ENCODE peak calls at places on chromosomes 4 and X, in ten cellular contexts. C, U, B, K, F, W, J, H, N and Y are unnamed samples.

GRCh38 chrX:104137496-104137895 is 19.3 kb downstream of the SLC25A53 start:
- DNase-seq in K (no peak), N (no peak), J (peak), F (no peak), U (no peak), B (peak), C (no peak), W (no peak), H (no peak), Y (peak)

GRCh38 chr4:5361968-5362367 is 310.7 kb downstream of the STK32B start:
- DNase-seq in H (no peak), N (no peak), F (no peak), K (no peak), C (no peak), W (no peak), B (peak), U (no peak), J (no peak), Y (peak)

GRCh38 chrX:115402299-115402698 is 112.8 kb downstream of the LUZP4 start:
- DNase-seq in J (no peak), C (no peak), W (no peak), H (no peak), B (no peak), K (no peak), N (no peak), U (no peak), F (no peak), Y (no peak)

GRCh38 chr4:39032218-39033085 is at the start of gene TMEM156:
- DNase-seq in N (no peak), W (no peak), B (peak), U (no peak), H (no peak), F (no peak), K (peak), J (no peak), C (no peak), Y (no peak)

GRCh38 chr4:40254961-40255721 is 58.3 kb downstream of the RHOH start:
- DNase-seq in C (no peak), B (peak), F (peak), J (peak), N (no peak), H (no peak), K (no peak), U (no peak), W (no peak), Y (peak)

GRCh38 chr4:13918110-13918509 is 290.6 kb upstream of the BOD1L1 start:
- DNase-seq in C (no peak), H (no peak), U (peak), B (peak), K (no peak), J (no peak), N (peak), F (peak), W (no peak), Y (peak)

GRCh38 chr4:121397434-121397833 is 16.6 kb upstream of the QRFPR start:
- DNase-seq in J (no peak), W (no peak), F (no peak), N (no peak), B (no peak), U (no peak), C (no peak), K (no peak), H (no peak), Y (no peak)

GRCh38 chr4:141346144-141346543 is 125.4 kb downstream of the ZNF330 start:
- DNase-seq in W (no peak), N (no peak), B (peak), K (peak), J (peak), U (no peak), F (peak), C (no peak), H (no peak), Y (peak)

GRCh38 chr4:48634688-48635308 is 144.7 kb downstream of the ZAR1 start:
- DNase-seq in U (no peak), B (no peak), W (no peak), N (no peak), C (no peak), K (no peak), J (no peak), F (no peak), H (no peak), Y (no peak)

GRCh38 chr4:54663181-54663580 is 5.4 kb downstream of the KIT start:
- DNase-seq in K (peak), N (no peak), F (no peak), U (no peak), B (no peak), C (no peak), W (no peak), H (no peak), J (no peak), Y (no peak)

GRCh38 chr4:8371251-8371995 is 69.1 kb downstream of the ACOX3 start:
- DNase-seq in F (no peak), W (no peak), U (no peak), H (no peak), C (no peak), J (no peak), B (no peak), K (no peak), N (peak), Y (no peak)

GRCh38 chr4:5881340-5881739 is 11.5 kb downstream of the CRMP1 start:
- DNase-seq in F (no peak), B (no peak), K (no peak), N (no peak), J (no peak), W (no peak), U (no peak), H (no peak), C (peak), Y (no peak)

GRCh38 chr4:115834441-115834840 is 721.0 kb upstream of the NDST4 start:
- DNase-seq in W (no peak), J (no peak), F (no peak), U (no peak), K (no peak), H (no peak), C (no peak), N (no peak), B (no peak), Y (no peak)

GRCh38 chr4:19729873-19730735 is 521.6 kb upstream of the SLIT2 start:
- DNase-seq in K (peak), J (no peak), C (no peak), N (no peak), H (no peak), B (peak), W (no peak), F (no peak), U (no peak), Y (peak)

GRCh38 chr4:161926033-161926828 is 237.6 kb downstream of the FSTL5 start:
- DNase-seq in C (no peak), F (no peak), U (no peak), N (no peak), W (no peak), H (no peak), J (no peak), K (no peak), B (no peak), Y (peak)

GRCh38 chr4:1489639-1489995 is 83.4 kb upstream of the NKX1-1 start:
- DNase-seq in K (no peak), J (no peak), U (no peak), H (peak), B (no peak), W (no peak), N (no peak), C (no peak), F (no peak), Y (no peak)

GRCh38 chrX:72271812-72272211 is 5.2 kb downstream of the RPS4X start:
- DNase-seq in K (no peak), B (no peak), J (no peak), C (no peak), F (no peak), H (no peak), N (no peak), U (no peak), W (no peak), Y (no peak)

GRCh38 chr4:123299212-123299651 is 97.4 kb upstream of the SPRY1 start:
- DNase-seq in B (peak), J (no peak), W (no peak), H (no peak), K (no peak), N (peak), U (no peak), C (no peak), F (peak), Y (peak)

GRCh38 chr4:25590171-25590570 is 65.5 kb upstream of the SLC34A2 start:
- DNase-seq in C (no peak), U (no peak), K (no peak), F (no peak), J (no peak), B (no peak), N (no peak), W (no peak), H (no peak), Y (peak)

GRCh38 chr4:99845708-99846469 is 29.3 kb downstream of the DAPP1 start:
- DNase-seq in W (no peak), F (no peak), C (no peak), N (no peak), U (no peak), K (no peak), B (no peak), H (no peak), J (no peak), Y (no peak)

GRCh38 chr4:81085291-81085690 is 54.8 kb downstream of the BMP3 start:
- DNase-seq in U (no peak), K (no peak), B (peak), H (no peak), F (no peak), C (no peak), W (no peak), J (no peak), N (no peak), Y (no peak)

GRCh38 chrX:15956684-15957083 is 102.1 kb upstream of the AP1S2 start:
- DNase-seq in K (no peak), C (peak), N (peak), B (no peak), U (no peak), F (no peak), W (no peak), J (no peak), H (no peak), Y (peak)

GRCh38 chr4:147733614-147734344 is 1.9 kb downstream of the ARHGAP10 start:
- DNase-seq in J (no peak), U (peak), H (no peak), B (peak), W (no peak), F (no peak), C (peak), K (no peak), N (no peak), Y (peak)

GRCh38 chr4:81436928-81437327 is 34.8 kb downstream of the RASGEF1B start:
- DNase-seq in H (no peak), U (no peak), B (no peak), K (no peak), N (no peak), C (no peak), F (no peak), J (no peak), W (no peak), Y (no peak)

GRCh38 chrX:133881893-133882292 is 103.5 kb downstream of the GPC3 start:
- DNase-seq in J (no peak), F (no peak), U (no peak), K (no peak), W (no peak), B (no peak), C (peak), N (no peak), H (peak), Y (no peak)

GRCh38 chr4:75370582-75370981 is 143.6 kb downstream of the RCHY1 start:
- DNase-seq in J (no peak), B (no peak), K (no peak), N (no peak), F (no peak), C (no peak), H (no peak), U (no peak), W (no peak), Y (no peak)

GRCh38 chrX:55057691-55058249 is 17.1 kb upstream of the PAGE2B start:
- DNase-seq in W (peak), K (peak), B (peak), C (peak), H (peak), F (peak), U (peak), J (peak), N (no peak), Y (no peak)

GRCh38 chr4:100190643-100191600 is 654 bp upstream of the DDIT4L start:
- DNase-seq in J (no peak), K (peak), C (peak), B (peak), H (no peak), F (no peak), W (no peak), N (no peak), U (no peak), Y (no peak)

GRCh38 chrX:14598330-14598729 is 69.0 kb downstream of the GLRA2 start:
- DNase-seq in W (no peak), J (no peak), F (no peak), B (no peak), U (no peak), H (no peak), K (no peak), N (no peak), C (no peak), Y (peak)

GRCh38 chr4:6633091-6633906 is 7.2 kb upstream of the MRFAP1 start:
- DNase-seq in H (no peak), W (no peak), F (peak), C (no peak), N (no peak), J (no peak), K (peak), B (peak), U (no peak), Y (no peak)

GRCh38 chr4:168028568-168028967 is 63.8 kb upstream of the ANXA10 start:
- DNase-seq in J (peak), N (no peak), H (no peak), W (no peak), B (peak), K (no peak), U (no peak), C (no peak), F (no peak), Y (no peak)

GRCh38 chr4:181007751-181008150 is 1235.5 kb upstream of the TENM3 start:
- DNase-seq in C (no peak), F (no peak), H (no peak), N (no peak), K (no peak), W (no peak), B (no peak), U (no peak), J (no peak), Y (peak)

GRCh38 chr4:7192252-7193039 is at the start of gene SORCS2:
- DNase-seq in K (peak), U (no peak), W (no peak), H (peak), B (peak), J (no peak), N (no peak), C (peak), F (no peak), Y (no peak)

GRCh38 chrX:119181491-119181890 is 53.9 kb upstream of the KIAA1210 start:
- DNase-seq in U (no peak), C (peak), K (no peak), N (no peak), H (peak), W (no peak), B (peak), F (no peak), J (peak), Y (no peak)

GRCh38 chr4:158513246-158513645 is 8.4 kb upstream of the RXFP1 start:
- DNase-seq in U (no peak), F (no peak), K (peak), W (no peak), H (no peak), B (no peak), C (no peak), N (no peak), J (no peak), Y (no peak)

GRCh38 chr4:105556175-105556574 is 3.8 kb downstream of the ARHGEF38 start:
- DNase-seq in K (no peak), U (no peak), B (no peak), F (no peak), N (no peak), W (no peak), C (no peak), H (no peak), J (no peak), Y (no peak)

GRCh38 chr4:151548708-151549107 is 139.7 kb downstream of the FHIP1A start:
- DNase-seq in F (no peak), H (no peak), B (no peak), J (no peak), U (no peak), N (no peak), W (no peak), C (no peak), K (no peak), Y (no peak)
- TF ChIP-seq CTCF in F (no peak), H (no peak), B (no peak), J (no peak), U (no peak), N (no peak), W (no peak), C (no peak), K (no peak), Y (no peak)

DNA sequence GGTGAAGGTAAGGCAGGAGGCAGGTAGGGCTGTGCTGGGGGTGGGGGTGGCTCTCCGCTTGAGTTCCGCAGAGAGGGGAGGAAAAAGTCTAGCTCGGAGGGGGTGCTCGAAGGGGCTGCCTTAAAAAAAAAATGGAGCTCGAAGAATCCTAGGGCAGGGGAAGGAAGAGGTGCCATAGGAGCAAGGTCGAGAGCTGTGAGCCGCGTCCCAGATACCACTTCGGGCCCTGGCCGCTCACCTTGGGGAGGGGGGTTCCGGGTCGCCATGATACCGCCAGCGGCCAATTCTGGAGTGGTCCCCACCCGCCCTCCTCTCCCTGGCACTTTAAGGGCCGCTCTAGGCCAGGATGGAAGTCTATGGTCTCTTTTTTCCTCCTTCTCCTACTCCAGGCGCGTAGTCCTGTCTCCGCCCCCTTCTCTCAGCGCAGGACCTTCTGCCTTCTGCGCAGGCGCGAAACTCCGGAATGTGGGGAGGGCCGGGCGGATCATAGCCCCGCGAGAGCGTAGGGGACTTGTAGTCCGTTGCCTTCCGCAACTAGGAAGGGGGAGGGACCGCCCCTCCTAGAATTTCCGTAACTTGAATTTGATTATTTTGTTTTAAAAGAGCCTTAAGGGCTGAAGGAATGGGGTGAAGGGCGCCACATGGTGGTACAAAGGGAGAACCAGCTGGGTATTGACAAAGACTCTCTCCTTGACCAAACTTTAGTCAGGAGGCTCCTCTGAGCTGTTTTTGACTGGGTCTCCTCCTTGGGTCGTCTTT is at the start of gene FUNDC1:
- DNase-seq in J (peak), K (peak), H (peak), F (peak), U (peak), C (peak), W (peak), B (peak), N (peak), Y (peak)
- TF ChIP-seq CTCF in J (no peak), K (no peak), H (no peak), F (peak), U (no peak), C (peak), W (peak), B (peak), N (peak), Y (no peak)

GRCh38 chr4:125277827-125278226 is 36.9 kb upstream of the FAT4 start:
- DNase-seq in C (no peak), F (no peak), W (no peak), K (no peak), H (no peak), N (no peak), B (no peak), J (no peak), U (no peak), Y (no peak)

GRCh38 chr4:125280892-125281403 is 33.8 kb upstream of the FAT4 start:
- DNase-seq in C (peak), F (no peak), U (no peak), N (no peak), B (no peak), J (no peak), H (peak), K (no peak), W (no peak), Y (no peak)

DNA sequence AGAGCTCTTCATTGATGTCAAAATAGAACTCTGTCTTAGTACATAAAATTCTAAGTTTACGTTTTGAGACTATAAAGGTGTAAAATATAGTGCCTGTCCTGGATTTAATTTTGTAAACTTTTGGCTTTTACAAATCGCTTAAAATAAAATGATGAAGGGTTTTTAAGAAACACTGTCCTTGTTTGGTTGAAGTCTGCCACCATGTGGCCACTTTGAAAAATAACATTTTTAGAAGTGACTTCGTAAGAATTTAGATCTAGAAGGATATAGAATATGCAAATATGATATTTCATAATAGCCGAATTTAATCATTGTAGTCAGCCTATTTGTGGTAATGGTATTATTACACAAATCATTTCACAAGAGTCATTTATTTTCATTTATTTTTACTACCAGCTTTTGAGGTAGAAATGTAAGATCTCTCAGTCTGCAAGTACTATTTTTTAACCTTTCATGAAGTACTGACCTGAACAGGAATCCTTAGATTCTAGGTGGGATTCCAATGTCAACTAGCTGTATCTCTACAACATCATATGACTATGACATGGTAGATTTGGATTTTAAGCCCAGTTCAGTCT is 31.0 kb upstream of the FAT4 start:
- DNase-seq in K (no peak), C (no peak), N (peak), J (peak), F (peak), U (no peak), H (no peak), B (peak), W (no peak), Y (peak)
- TF ChIP-seq CTCF in K (peak), C (peak), N (peak), J (peak), F (peak), U (no peak), H (peak), B (peak), W (peak), Y (peak)

GRCh38 chrX:136170109-136170800 is 22.9 kb downstream of the FHL1 start:
- DNase-seq in H (no peak), J (no peak), W (no peak), K (no peak), F (no peak), C (no peak), B (peak), N (no peak), U (no peak), Y (peak)
- TF ChIP-seq CTCF in H (no peak), J (no peak), W (peak), K (no peak), F (peak), C (peak), B (peak), N (peak), U (no peak), Y (peak)